ENCODE peak calls at places on chromosomes 4 and X, in eight cellular contexts. M, H, G, K, I, X, P and T are unnamed samples.

GRCh38 chrX:34528081-34528480 is 129.0 kb downstream of the TMEM47 start:
- DNase-seq in G (no peak), H (no peak), X (no peak), K (no peak), I (no peak), M (no peak), P (no peak), T (no peak)

GRCh38 chr4:68905598-68906237 is 45.9 kb downstream of the UGT2A3 start:
- DNase-seq in I (no peak), M (peak), H (peak), P (no peak), K (peak), G (no peak), X (no peak), T (no peak)

GRCh38 chr4:159051245-159052071 is 51.4 kb upstream of the RAPGEF2 start:
- DNase-seq in K (peak), H (no peak), G (no peak), P (peak), X (no peak), M (no peak), I (no peak), T (no peak)

GRCh38 chr4:163071308-163071707 is 95.4 kb downstream of the NAF1 start:
- DNase-seq in M (no peak), X (no peak), G (no peak), H (no peak), I (no peak), K (no peak), P (no peak), T (no peak)

GRCh38 chrX:103722505-103722904 is 11.8 kb downstream of the TMEM31 start:
- DNase-seq in M (no peak), P (no peak), I (no peak), G (no peak), H (no peak), K (no peak), X (no peak), T (no peak)

GRCh38 chr4:39682133-39682532 is 15.8 kb upstream of the UBE2K start:
- DNase-seq in G (no peak), I (no peak), H (no peak), P (peak), X (no peak), M (no peak), K (no peak), T (no peak)

GRCh38 chr4:19195696-19196095 is 1056.0 kb upstream of the SLIT2 start:
- DNase-seq in G (no peak), K (no peak), H (no peak), P (no peak), M (no peak), I (no peak), X (no peak), T (no peak)

GRCh38 chrX:15465896-15466651 is 27.1 kb downstream of the PIR start:
- DNase-seq in M (no peak), K (no peak), X (no peak), G (no peak), I (no peak), H (no peak), P (no peak), T (no peak)

GRCh38 chrX:20171887-20172286 is 30.2 kb upstream of the EIF1AX start:
- DNase-seq in H (no peak), K (no peak), G (no peak), X (no peak), P (no peak), M (no peak), I (no peak), T (no peak)

GRCh38 chrX:154398668-154399526 is 720 bp downstream of the RPL10 start:
- DNase-seq in G (no peak), M (peak), P (peak), K (peak), I (peak), X (peak), H (peak), T (peak)

GRCh38 chrX:150767045-150767395 is 73.8 kb downstream of the MTMR1 start:
- DNase-seq in X (peak), G (peak), I (no peak), M (no peak), H (no peak), K (no peak), P (no peak), T (no peak)

GRCh38 chrX:124127496-124127895 is 166.0 kb downstream of the STAG2 start:
- DNase-seq in K (no peak), P (no peak), I (no peak), G (no peak), H (no peak), X (no peak), M (no peak), T (no peak)

GRCh38 chr4:174256277-174256713 is 27.2 kb downstream of the FBXO8 start:
- DNase-seq in I (no peak), H (no peak), X (no peak), G (no peak), K (no peak), M (no peak), P (no peak), T (no peak)

GRCh38 chrX:19888419-19888879 is 1.0 kb upstream of the SH3KBP1 start:
- DNase-seq in H (peak), K (peak), X (no peak), G (peak), I (peak), P (peak), M (peak), T (no peak)

GRCh38 chr4:104940927-104941326 is 205.7 kb upstream of the TET2 start:
- DNase-seq in K (no peak), P (no peak), I (no peak), G (no peak), M (no peak), H (no peak), X (no peak), T (no peak)

GRCh38 chrX:81240701-81241100 is 38.8 kb downstream of the SH3BGRL start:
- DNase-seq in P (no peak), H (no peak), I (no peak), X (no peak), M (no peak), G (no peak), K (no peak), T (no peak)

GRCh38 chrX:46255066-46255465 is 290.2 kb downstream of the ZNF674 start:
- DNase-seq in P (no peak), G (no peak), I (no peak), K (no peak), H (no peak), M (no peak), X (no peak), T (no peak)

GRCh38 chr4:159443975-159444374 is 341.1 kb downstream of the RAPGEF2 start:
- DNase-seq in G (no peak), H (no peak), X (no peak), M (no peak), I (no peak), K (no peak), P (no peak), T (no peak)

GRCh38 chr4:111943796-111944203 is 201.5 kb upstream of the FAM241A start:
- DNase-seq in H (peak), P (peak), K (peak), G (no peak), M (peak), I (no peak), X (peak), T (no peak)

GRCh38 chrX:153731117-153731844 is 6.6 kb downstream of the ABCD1 start:
- DNase-seq in I (no peak), G (no peak), H (no peak), K (no peak), P (no peak), X (no peak), M (no peak), T (no peak)

GRCh38 chr4:100742045-100742444 is 224.2 kb upstream of the EMCN start:
- DNase-seq in X (no peak), M (no peak), P (no peak), H (no peak), K (peak), G (no peak), I (no peak), T (no peak)

GRCh38 chr4:62210521-62210920 is 1010.4 kb downstream of the ADGRL3 start:
- DNase-seq in X (no peak), I (no peak), K (no peak), H (no peak), P (no peak), G (no peak), M (no peak), T (no peak)

GRCh38 chr4:105061136-105061696 is 85.5 kb upstream of the TET2 start:
- DNase-seq in G (no peak), M (peak), X (no peak), K (peak), P (peak), H (peak), I (peak), T (no peak)

GRCh38 chrX:154019633-154020499 is at the start of gene IRAK1:
- DNase-seq in G (no peak), I (peak), X (peak), M (no peak), K (peak), H (peak), P (peak), T (no peak)

GRCh38 chr4:141463678-141464077 is 172.7 kb upstream of the IL15 start:
- DNase-seq in I (no peak), X (no peak), H (no peak), M (no peak), K (no peak), P (no peak), G (no peak), T (no peak)

GRCh38 chr4:23929248-23929647 is 39.4 kb upstream of the PPARGC1A start:
- DNase-seq in I (no peak), X (no peak), H (no peak), M (no peak), P (no peak), K (no peak), G (no peak), T (no peak)

GRCh38 chr4:3346146-3346545 is 53.3 kb downstream of the RGS12 start:
- DNase-seq in I (peak), M (no peak), G (peak), P (peak), K (peak), H (peak), X (no peak), T (peak)

GRCh38 chr4:25938251-25939186 is 24.5 kb downstream of the SMIM20 start:
- DNase-seq in K (no peak), X (peak), G (no peak), P (peak), M (no peak), H (no peak), I (peak), T (no peak)

GRCh38 chr4:101649790-101650450 is 140.6 kb upstream of the BANK1 start:
- DNase-seq in H (peak), X (no peak), G (no peak), I (no peak), K (no peak), M (no peak), P (no peak), T (no peak)

GRCh38 chr4:183959349-183959748 is 54.2 kb downstream of the STOX2 start:
- DNase-seq in K (no peak), M (no peak), I (no peak), H (no peak), P (no peak), G (no peak), X (no peak), T (no peak)

GRCh38 chr4:4590496-4590895 is 48.6 kb upstream of the STX18 start:
- DNase-seq in H (no peak), I (no peak), K (no peak), G (peak), M (no peak), X (no peak), P (no peak), T (no peak)